ENCODE peak calls at places on chromosomes 2 and 18, in four cellular contexts. S is uterus, Q is breast epithelium, J is IMR-90. P is an unnamed sample.
A peak's percentile ranks its signal among the peaks of the same experiment; 100 is the strongest.

GRCh38 chr2:239381709-239382134 is 19.1 kb downstream of the HDAC4 start:
- DNase-seq in S (no peak), Q (peak; percentile 20), J (no peak), P (no peak)

GRCh38 chr18:75475228-75475627 is 47.7 kb upstream of the SMIM21 start:
- DNase-seq in S (no peak), Q (no peak), J (peak; percentile 94), P (no peak)

GRCh38 chr2:182207049-182207746 is 219.6 kb downstream of the PDE1A start:
- DNase-seq in S (no peak), Q (no peak), J (no peak), P (no peak)

GRCh38 chr2:190835303-190835930 is 45.2 kb upstream of the GLS start:
- DNase-seq in S (peak; percentile 61), Q (no peak), J (peak; percentile 89), P (peak; percentile 56)

GRCh38 chr2:46984642-46985476 is 69.3 kb upstream of the MCFD2 start:
- DNase-seq in S (peak; percentile 76), Q (no peak), J (peak; percentile 97), P (peak; percentile 80)

GRCh38 chr2:180905002-180905401 is 75.4 kb upstream of the UBE2E3 start:
- DNase-seq in S (no peak), Q (no peak), J (peak; percentile 19), P (no peak)

GRCh38 chr2:36469701-36470100 is 114.1 kb downstream of the CRIM1 start:
- DNase-seq in S (no peak), Q (no peak), J (no peak), P (no peak)

GRCh38 chr2:64322433-64322832 is 131.5 kb upstream of the LGALSL start:
- DNase-seq in S (no peak), Q (no peak), J (no peak), P (no peak)

GRCh38 chr2:187138240-187138639 is 289.3 kb upstream of the ZSWIM2 start:
- DNase-seq in S (peak; percentile 15), Q (no peak), J (peak; percentile 21), P (peak; percentile 14)

GRCh38 chr2:52414596-52414995 is 1353.0 kb upstream of the CHAC2 start:
- DNase-seq in S (no peak), Q (no peak), J (no peak), P (no peak)

GRCh38 chr18:14912967-14913366 is 165.0 kb downstream of the ANKRD30B start:
- DNase-seq in S (no peak), Q (no peak), J (no peak), P (no peak)

GRCh38 chr18:14916181-14916580 is 168.2 kb downstream of the ANKRD30B start:
- DNase-seq in S (no peak), Q (no peak), J (no peak), P (no peak)

GRCh38 chr18:14916851-14917250 is 168.9 kb downstream of the ANKRD30B start:
- DNase-seq in S (no peak), Q (no peak), J (no peak), P (no peak)

GRCh38 chr18:14914126-14914525 is 166.2 kb downstream of the ANKRD30B start:
- DNase-seq in S (no peak), Q (no peak), J (no peak), P (no peak)

GRCh38 chr18:14914771-14915170 is 166.8 kb downstream of the ANKRD30B start:
- DNase-seq in S (no peak), Q (no peak), J (no peak), P (no peak)
- H3K9me3 ChIP-seq in S (no peaks in the 10 kb centered on the region), Q (no peaks in the 10 kb centered on the region), J (peaks cover 30% of the 10 kb centered on the region), P (no peaks in the 10 kb centered on the region)

GRCh38 chr2:176156959-176157498 is at the start of gene HOXD3:
- DNase-seq in S (no peak), Q (no peak), J (no peak), P (no peak)
- H3K4me3 ChIP-seq in S (peak within 1 kb of the TSS; percentile 6), Q (peak within 1 kb of the TSS; percentile 41), J (no peak within 1 kb of the TSS), P (peak within 1 kb of the TSS; percentile 48)

GRCh38 chr2:218882463-218882821 is 1.8 kb downstream of the WNT10A start:
- DNase-seq in S (no peak), Q (no peak), J (no peak), P (no peak)
- H3K27me3 ChIP-seq in S (peaks cover 11% of the 10 kb centered on the region), Q (peaks cover 34% of the 10 kb centered on the region), J (peaks cover 90% of the 10 kb centered on the region), P (peaks cover 61% of the 10 kb centered on the region)

DNA sequence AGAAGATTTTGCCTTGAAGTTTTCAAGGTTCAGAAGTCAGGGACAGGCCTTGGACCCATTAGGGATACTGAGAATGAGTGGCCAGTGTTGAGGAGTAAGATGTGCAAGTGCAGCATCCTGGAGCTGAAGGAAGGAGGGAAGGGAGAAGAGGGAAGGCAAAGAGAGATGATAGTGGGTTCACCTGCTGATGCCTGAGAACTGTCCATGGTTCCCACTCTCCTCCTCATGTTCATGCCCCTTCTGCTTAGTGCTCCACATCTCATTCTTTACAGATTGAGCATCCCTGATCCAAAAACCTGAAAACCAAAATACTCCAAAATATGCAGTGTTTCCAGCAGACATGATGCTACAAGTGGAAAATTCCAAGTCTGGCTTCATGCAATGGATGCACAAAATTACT is 137.8 kb downstream of the CCDC102B start:
- DNase-seq in S (no peak), Q (no peak), J (no peak), P (no peak)
- H3K9me3 ChIP-seq in S (no peaks in the 10 kb centered on the region), Q (no peaks in the 10 kb centered on the region), J (no peaks in the 10 kb centered on the region), P (no peaks in the 10 kb centered on the region)

DNA sequence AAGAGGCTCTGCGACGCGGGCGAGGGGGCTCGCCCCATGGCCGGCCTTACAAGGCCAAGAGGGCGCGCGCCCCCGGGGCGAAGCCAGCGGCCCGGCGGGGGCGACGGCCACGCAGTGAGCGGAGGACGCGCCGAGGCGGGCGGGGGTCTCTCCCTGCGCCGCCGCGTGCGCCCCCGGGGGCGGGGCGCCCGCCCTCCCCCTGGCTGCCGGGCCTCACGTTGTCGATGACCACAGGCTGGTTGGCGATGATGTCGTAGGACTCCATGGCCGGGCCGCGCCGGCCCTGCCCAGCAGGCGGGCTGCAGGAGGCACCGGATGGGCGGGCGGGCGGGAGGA is 250 bp downstream of the ACTR1B start:
- DNase-seq in S (no peak), Q (no peak), J (no peak), P (no peak)
- H3K4me3 ChIP-seq in S (peak overlapping the region; percentile 77), Q (peak overlapping the region; percentile 73), J (peak overlapping the region; percentile 57), P (peak overlapping the region; percentile 84)

GRCh38 chr18:10414293-10414842 is 40.1 kb upstream of the APCDD1 start:
- DNase-seq in S (no peak), Q (no peak), J (no peak), P (no peak)
- H3K27me3 ChIP-seq in S (no peaks in the 10 kb centered on the region), Q (no peaks in the 10 kb centered on the region), J (peaks cover 5% of the 10 kb centered on the region), P (no peaks in the 10 kb centered on the region)

DNA sequence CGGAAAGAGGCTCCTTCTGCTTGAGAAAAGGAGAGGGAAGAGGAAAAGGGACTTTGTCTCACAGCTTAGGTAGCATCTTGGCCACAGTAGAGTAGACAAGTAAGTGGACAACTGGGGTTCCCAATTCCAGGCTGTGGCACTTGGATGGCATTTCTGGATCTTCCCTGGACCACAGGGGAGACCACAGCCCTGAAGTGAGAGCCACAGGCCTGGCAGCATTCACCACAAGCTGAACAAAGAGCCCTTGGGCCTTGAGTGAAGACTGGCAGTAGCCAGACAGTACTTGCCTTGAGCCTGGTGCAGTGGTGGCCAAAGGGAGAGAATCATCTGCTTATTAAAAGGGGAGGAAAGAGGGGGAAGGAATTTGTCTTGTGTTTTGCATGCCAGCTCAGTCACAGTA is 226.1 kb upstream of the KLHL14 start:
- DNase-seq in S (no peak), Q (no peak), J (no peak), P (no peak)
- H3K9me3 ChIP-seq in S (no peaks in the 10 kb centered on the region), Q (peaks cover 19% of the 10 kb centered on the region), J (no peaks in the 10 kb centered on the region), P (no peaks in the 10 kb centered on the region)

P was measured in psoas muscle.